ENCODE peak calls at places on chromosomes 5 and 9, in seven cellular contexts. O, R, Q, M, G, K and D are unnamed samples. For H3K4me1 and H3K27me3, the result is how much of the 10 kb centered on the place peaks cover.

GRCh38 chr5:1090538-1090937 is 21.3 kb downstream of the SLC12A7 start:
- DNase-seq in K (peak), R (no peak), M (no peak), O (no peak), G (no peak), Q (peak), D (no peak)

GRCh38 chr5:25056846-25057245 is 412.1 kb upstream of the CDH10 start:
- DNase-seq in R (no peak), M (no peak), G (no peak), K (no peak), O (no peak), Q (peak), D (no peak)

GRCh38 chr9:131994364-131995110 is 85.1 kb downstream of the MED27 start:
- DNase-seq in G (no peak), Q (no peak), K (no peak), O (no peak), R (no peak), M (no peak), D (no peak)

GRCh38 chr9:101977614-101978210 is 239.3 kb upstream of the GRIN3A start:
- DNase-seq in O (no peak), K (no peak), R (no peak), G (no peak), Q (peak), M (peak), D (no peak)

GRCh38 chr9:82152181-82152580 is 163.6 kb downstream of the SPATA31D1 start:
- DNase-seq in K (no peak), G (no peak), Q (peak), O (no peak), M (no peak), R (no peak), D (no peak)

GRCh38 chr9:134357631-134358025 is 31.4 kb downstream of the RXRA start:
- DNase-seq in R (no peak), Q (no peak), O (no peak), M (no peak), G (no peak), K (no peak), D (no peak)

GRCh38 chr5:160268111-160268510 is 38.8 kb downstream of the FABP6 start:
- DNase-seq in G (no peak), Q (no peak), O (no peak), R (no peak), M (no peak), K (no peak), D (no peak)

GRCh38 chr9:91033802-91034201 is 232.2 kb downstream of the SYK start:
- DNase-seq in Q (peak), K (no peak), M (no peak), G (peak), R (no peak), O (peak), D (no peak)

GRCh38 chr5:56951131-56951945 is 585 bp downstream of the MIER3 start:
- DNase-seq in K (peak), G (peak), Q (no peak), M (peak), R (peak), O (peak), D (no peak)

GRCh38 chr5:143826909-143827514 is 15.1 kb downstream of the HMHB1 start:
- DNase-seq in Q (peak), R (no peak), M (peak), G (no peak), K (no peak), O (no peak), D (no peak)

GRCh38 chr9:137021979-137022619 is 5.9 kb downstream of the ABCA2 start:
- DNase-seq in G (peak), K (peak), Q (peak), O (peak), R (no peak), M (peak), D (peak)

GRCh38 chr5:173885481-173886010 is 2.6 kb upstream of the CPEB4 start:
- DNase-seq in M (no peak), K (no peak), O (no peak), R (no peak), Q (no peak), G (no peak), D (no peak)

GRCh38 chr9:114098021-114098659 is 952 bp downstream of the KIF12 start:
- DNase-seq in Q (peak), M (peak), G (peak), O (no peak), R (no peak), K (peak), D (no peak)

GRCh38 chr5:88940712-88941111 is 57.7 kb upstream of the MEF2C start:
- DNase-seq in G (no peak), Q (no peak), M (peak), K (no peak), R (no peak), O (no peak), D (no peak)

GRCh38 chr5:31531543-31531887 is 378 bp downstream of the DROSHA start:
- DNase-seq in R (no peak), O (peak), G (no peak), K (peak), M (peak), Q (peak), D (no peak)

GRCh38 chr5:377326-377981 is 55.9 kb downstream of the AHRR start:
- DNase-seq in M (no peak), Q (no peak), G (peak), R (peak), O (peak), K (no peak), D (no peak)

GRCh38 chr9:4826417-4827166 is 33.8 kb downstream of the RCL1 start:
- DNase-seq in R (no peak), G (no peak), K (no peak), M (no peak), O (no peak), Q (no peak), D (no peak)

GRCh38 chr9:133137451-133138231 is 16.6 kb upstream of the RALGDS start:
- DNase-seq in K (peak), M (no peak), O (no peak), Q (no peak), G (no peak), R (no peak), D (no peak)

GRCh38 chr9:110332766-110333165 is 4.9 kb downstream of the TXNDC8 start:
- DNase-seq in Q (peak), O (no peak), K (no peak), G (no peak), M (no peak), R (no peak), D (no peak)

GRCh38 chr5:7261049-7261448 is 134.9 kb upstream of the ADCY2 start:
- DNase-seq in M (peak), O (no peak), K (no peak), Q (peak), G (peak), R (no peak), D (no peak)

GRCh38 chr5:170081616-170082015 is 24.1 kb upstream of the FOXI1 start:
- DNase-seq in M (no peak), G (peak), R (no peak), O (no peak), Q (no peak), K (no peak), D (no peak)

GRCh38 chr5:56003179-56003578 is 8.4 kb upstream of the IL6ST start:
- DNase-seq in Q (peak), M (peak), O (no peak), K (no peak), R (no peak), G (no peak), D (no peak)

GRCh38 chr9:88991066-88992030 is at the start of gene S1PR3:
- DNase-seq in Q (peak), M (peak), G (peak), R (peak), O (no peak), K (peak), D (peak)

GRCh38 chr5:157387683-157388093 is 72.3 kb upstream of the NIPAL4 start:
- DNase-seq in K (no peak), M (peak), R (peak), Q (peak), O (no peak), G (no peak), D (no peak)

GRCh38 chr5:116506448-116506847 is 68.2 kb downstream of the SEMA6A start:
- DNase-seq in M (no peak), G (peak), Q (no peak), K (no peak), R (no peak), O (no peak), D (no peak)

GRCh38 chr9:34512131-34513078 is 10.4 kb downstream of the ENHO start:
- DNase-seq in O (no peak), Q (no peak), M (no peak), K (no peak), R (no peak), G (peak), D (no peak)

GRCh38 chr9:107816187-107817021 is 326.8 kb upstream of the KLF4 start:
- DNase-seq in M (no peak), G (no peak), Q (no peak), K (no peak), R (no peak), O (no peak), D (no peak)

GRCh38 chr9:132008184-132008781 is 71.4 kb downstream of the MED27 start:
- DNase-seq in O (no peak), M (peak), R (no peak), G (no peak), Q (peak), K (no peak), D (no peak)

GRCh38 chr5:179132586-179133355 is 72.6 kb downstream of the ZNF354C start:
- DNase-seq in G (no peak), O (no peak), Q (no peak), M (no peak), R (no peak), K (no peak), D (no peak)

GRCh38 chr5:146041180-146041789 is 64.1 kb downstream of the PLAC8L1 start:
- DNase-seq in M (peak), Q (peak), K (no peak), G (no peak), O (no peak), R (no peak), D (no peak)

GRCh38 chr9:99050292-99050911 is 54.5 kb upstream of the TGFBR1 start:
- DNase-seq in Q (peak), M (no peak), K (no peak), G (no peak), R (no peak), O (no peak), D (no peak)

GRCh38 chr9:38687389-38687842 is 32.5 kb downstream of the FAM240B start:
- DNase-seq in O (peak), G (peak), K (peak), R (no peak), M (peak), Q (peak), D (peak)

DNA sequence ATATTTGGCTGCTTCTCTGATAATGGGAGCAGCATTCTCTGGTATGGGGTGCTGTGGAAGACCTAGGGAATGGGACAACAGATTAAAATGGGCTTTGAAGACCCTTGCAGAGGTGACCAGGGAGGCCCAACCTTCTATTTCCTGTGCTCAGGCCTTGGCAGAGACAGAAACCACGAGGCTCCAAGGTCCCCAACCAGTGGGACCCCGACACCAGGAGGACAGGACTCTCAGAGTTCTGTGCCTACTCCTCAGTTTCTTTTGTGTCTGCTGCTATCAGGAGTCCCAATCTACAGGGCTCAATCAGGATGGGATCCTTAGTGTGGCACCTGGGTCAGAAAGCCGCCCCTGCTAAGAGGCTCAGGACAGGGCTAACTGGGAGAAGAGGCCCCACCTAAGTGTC is 29.4 kb downstream of the CSF2 start:
- DNase-seq in G (no peak), R (no peak), Q (no peak), O (no peak), M (no peak), K (no peak), D (no peak)
- H3K4me1 ChIP-seq in G (under half), R (under half), Q (under half), O (half or more), M (under half), K (under half), D (under half)

DNA sequence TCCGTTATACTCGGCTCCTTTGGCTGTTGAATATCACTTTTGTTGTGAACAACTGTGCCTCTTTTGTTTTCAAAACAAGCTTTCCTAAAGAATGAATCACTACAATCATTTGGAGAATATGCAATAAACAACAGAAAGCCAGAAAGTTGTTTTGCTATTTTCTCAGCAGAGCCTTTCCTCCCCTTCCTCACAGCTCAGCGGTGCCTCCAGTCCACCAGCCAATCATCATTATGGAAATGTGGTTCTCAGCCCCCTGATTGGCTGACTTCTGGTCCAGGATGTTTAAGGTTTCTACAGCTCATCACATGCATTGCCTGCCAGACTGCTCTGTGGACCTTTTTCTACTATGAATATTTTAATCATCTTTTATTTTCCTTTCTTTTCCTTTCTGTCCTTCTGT is 9.1 kb upstream of the ZNF608 start:
- DNase-seq in R (no peak), O (no peak), K (no peak), G (no peak), Q (no peak), M (peak), D (no peak)
- H3K4me3 ChIP-seq in R (no peak), O (no peak), K (no peak), G (no peak), Q (no peak), M (no peak), D (no peak)

GRCh38 chr5:2656186-2656585 is 95.3 kb downstream of the IRX2 start:
- DNase-seq in Q (no peak), O (no peak), M (no peak), G (no peak), R (no peak), K (no peak), D (no peak)

GRCh38 chr5:2659071-2659470 is 92.4 kb downstream of the IRX2 start:
- DNase-seq in Q (no peak), O (no peak), R (no peak), K (no peak), G (peak), M (no peak), D (no peak)

GRCh38 chr5:2660305-2660704 is 91.2 kb downstream of the IRX2 start:
- DNase-seq in K (no peak), M (no peak), R (no peak), G (peak), Q (no peak), O (no peak), D (no peak)

GRCh38 chr5:2657151-2657550 is 94.3 kb downstream of the IRX2 start:
- DNase-seq in K (no peak), O (no peak), R (no peak), Q (no peak), G (peak), M (no peak), D (no peak)

DNA sequence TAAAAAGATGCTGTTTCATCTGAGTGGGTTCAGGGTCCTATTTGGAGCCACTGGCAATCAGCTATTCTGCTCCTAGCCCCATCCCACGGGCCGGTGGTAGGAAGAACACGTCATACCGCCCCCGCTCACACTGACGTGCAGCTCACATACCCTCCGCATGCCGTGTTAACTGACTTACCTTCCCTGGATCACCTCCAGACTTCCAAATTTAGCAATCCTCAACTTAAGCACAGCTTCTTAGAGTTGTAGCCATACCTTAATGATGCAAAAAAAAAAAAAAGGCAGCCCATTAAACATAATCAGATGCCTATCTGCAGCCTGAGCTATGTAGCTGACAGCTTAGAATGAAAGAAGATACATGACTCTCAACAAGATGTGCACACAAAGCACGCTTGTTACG is 93.1 kb downstream of the IRX2 start:
- DNase-seq in M (no peak), O (no peak), R (no peak), G (no peak), K (no peak), Q (no peak), D (no peak)
- H3K27me3 ChIP-seq in M (under half), O (under half), R (under half), G (under half), K (under half), Q (half or more), D (under half)

DNA sequence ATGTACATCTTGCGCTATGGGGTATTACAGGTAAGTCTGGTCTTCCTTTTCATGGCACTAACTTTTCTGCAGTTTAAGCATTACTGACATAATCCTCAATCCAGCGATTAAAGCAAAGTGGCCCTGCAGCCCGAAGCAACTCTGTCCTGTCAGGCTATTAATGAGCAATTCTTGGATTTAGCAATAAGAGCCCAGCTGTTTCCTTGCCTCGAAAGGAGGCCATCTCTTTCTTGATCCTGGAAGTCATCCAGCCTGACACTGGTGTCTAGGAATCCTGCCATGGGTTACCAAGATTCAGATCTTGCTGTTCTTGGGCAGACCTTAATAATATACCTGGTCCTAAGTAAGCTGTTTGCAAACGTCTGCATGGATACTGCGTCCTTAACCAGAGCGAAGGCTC is 102.0 kb downstream of the RFK start:
- DNase-seq in Q (no peak), M (no peak), O (no peak), K (no peak), G (no peak), R (no peak), D (no peak)
- H3K4me1 ChIP-seq in Q (under half), M (under half), O (under half), K (under half), G (under half), R (under half), D (under half)

DNA sequence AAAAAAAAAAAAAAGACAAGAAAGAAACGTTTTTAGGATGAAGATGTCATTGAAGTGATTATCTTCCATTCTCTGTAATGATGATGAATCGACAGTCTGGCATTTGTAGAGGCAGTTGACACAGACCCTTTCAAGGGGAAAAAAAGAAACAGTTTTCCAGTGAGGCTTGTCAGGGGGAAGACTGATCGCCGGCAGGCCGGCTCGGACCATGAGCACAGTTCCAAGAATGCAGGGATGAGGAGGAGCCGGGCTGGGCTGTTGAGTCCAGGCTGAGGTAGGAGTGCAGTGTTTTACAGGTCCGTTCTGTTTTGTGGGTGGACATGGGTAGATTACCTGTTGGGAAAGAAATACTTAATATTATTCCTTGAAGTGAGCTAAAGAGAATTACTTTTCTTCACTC is 194.6 kb downstream of the AOPEP start:
- DNase-seq in M (peak), R (peak), K (no peak), Q (peak), G (peak), O (no peak), D (no peak)
- H3K4me3 ChIP-seq in M (peak), R (no peak), K (no peak), Q (no peak), G (no peak), O (no peak), D (no peak)

GRCh38 chr5:135535820-135536801 is at the start of gene NEUROG1:
- DNase-seq in R (no peak), O (no peak), K (no peak), Q (no peak), G (peak), M (no peak), D (no peak)

GRCh38 chr5:135537745-135538144 is 2.0 kb upstream of the NEUROG1 start:
- DNase-seq in R (no peak), O (no peak), M (no peak), Q (no peak), G (peak), K (no peak), D (no peak)

GRCh38 chr5:135535420-135535819 is 344 bp downstream of the NEUROG1 start:
- DNase-seq in G (no peak), Q (no peak), M (no peak), R (no peak), O (no peak), K (no peak), D (no peak)

GRCh38 chr5:135538261-135538660 is 2.5 kb upstream of the NEUROG1 start:
- DNase-seq in M (no peak), K (no peak), G (peak), Q (no peak), R (no peak), O (no peak), D (no peak)

DNA sequence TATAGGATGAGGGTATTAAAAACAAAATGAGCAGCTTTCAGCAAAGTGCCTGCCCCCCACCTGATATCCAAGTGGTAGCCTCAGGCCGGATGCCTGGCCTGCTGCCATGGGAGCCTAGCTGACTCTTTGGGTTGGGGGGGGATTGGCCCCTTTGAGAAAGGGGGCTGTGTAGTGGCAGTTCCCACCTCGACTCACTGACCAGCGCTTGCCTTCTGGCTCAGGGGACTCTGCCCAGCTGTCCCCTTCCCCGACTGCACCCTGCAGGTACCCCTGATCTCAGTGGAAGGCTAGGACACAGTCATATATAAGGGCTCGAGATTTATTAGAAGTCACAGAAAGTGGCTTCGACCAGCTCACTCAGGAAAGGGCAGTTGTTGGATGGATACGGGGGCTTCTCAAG is 1.5 kb upstream of the NEUROG1 start:
- DNase-seq in M (no peak), O (no peak), K (no peak), R (no peak), G (peak), Q (no peak), D (no peak)
- H3K27me3 ChIP-seq in M (half or more), O (under half), K (half or more), R (under half), G (half or more), Q (under half), D (under half)

DNA sequence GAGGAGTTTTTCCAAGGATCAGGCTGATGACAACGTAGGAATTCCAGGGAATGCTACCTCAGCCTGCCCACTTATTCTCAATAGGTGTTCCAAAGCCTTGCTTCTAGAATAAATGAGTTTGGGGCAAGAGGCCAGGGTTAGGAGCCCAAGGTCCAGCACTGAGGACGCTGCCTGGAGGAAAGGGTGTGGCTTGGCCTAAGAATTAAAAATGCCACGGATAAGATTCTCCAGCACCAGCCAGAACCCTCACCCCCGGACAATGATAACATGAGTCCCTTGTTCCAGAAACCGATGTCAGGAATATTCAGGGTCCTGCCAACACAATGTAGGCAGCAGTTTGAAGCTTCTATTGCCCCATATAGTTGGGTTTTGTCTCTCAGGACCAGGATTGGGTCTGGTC is 7.6 kb downstream of the SPRY4 start:
- DNase-seq in M (peak), G (no peak), K (no peak), Q (no peak), O (no peak), R (no peak), D (no peak)
- H3K4me1 ChIP-seq in M (half or more), G (under half), K (half or more), Q (under half), O (under half), R (under half), D (under half)

GRCh38 chr5:112978836-112979235 is 2.2 kb downstream of the DCP2 start:
- DNase-seq in R (no peak), M (no peak), K (no peak), Q (no peak), O (no peak), G (no peak), D (no peak)
- H3K4me3 ChIP-seq in R (no peak), M (peak), K (peak), Q (peak), O (no peak), G (peak), D (no peak)